ENCODE peak calls at places on chromosomes 4 and X, in eight cellular contexts. N is lower leg skin, X is RWPE1, T is progenitor cell of endocrine pancreas, U is cardiac fibroblast, S is kidney epithelial cell, W is ovary, V is fibroblast of mammary gland. R is an unnamed sample.

GRCh38 chrX:11976663-11977062 is 161.6 kb upstream of the FRMPD4 start:
- DNase-seq in S (no peak), U (no peak), T (no peak), V (no peak), N (no peak), W (no peak), X (no peak), R (no peak)

GRCh38 chr4:83223781-83224180 is 60.8 kb downstream of the COQ2 start:
- DNase-seq in T (no peak), V (no peak), X (no peak), S (no peak), U (no peak), W (no peak), N (no peak), R (no peak)

GRCh38 chr4:183136880-183137279 is 37.8 kb downstream of the WWC2 start:
- DNase-seq in N (no peak), U (peak), V (peak), T (no peak), S (no peak), W (no peak), X (no peak), R (no peak)

GRCh38 chrX:110557864-110558263 is 199.2 kb downstream of the RTL9 start:
- DNase-seq in N (no peak), X (no peak), T (no peak), U (no peak), S (no peak), W (no peak), V (no peak), R (no peak)

GRCh38 chrX:105876658-105877057 is 54.3 kb downstream of the NRK start:
- DNase-seq in N (no peak), T (no peak), S (no peak), V (peak), W (no peak), U (peak), X (no peak), R (peak)

GRCh38 chrX:1606476-1606875 is 8.4 kb upstream of the ASMT start:
- DNase-seq in S (no peak), N (no peak), W (no peak), T (no peak), X (no peak), U (no peak), V (no peak), R (no peak)

GRCh38 chr4:185600801-185601200 is 65.5 kb upstream of the PDLIM3 start:
- DNase-seq in T (no peak), V (no peak), X (no peak), W (no peak), S (no peak), N (no peak), U (no peak), R (no peak)

GRCh38 chr4:52951016-52951415 is 88.9 kb downstream of the RASL11B start:
- DNase-seq in V (no peak), T (no peak), U (peak), S (no peak), W (no peak), N (no peak), X (no peak), R (no peak)

GRCh38 chrX:104660092-104660491 is 94.1 kb downstream of the IL1RAPL2 start:
- DNase-seq in T (no peak), N (no peak), W (no peak), X (peak), S (no peak), U (no peak), V (no peak), R (no peak)

GRCh38 chr4:85402371-85402770 is 72.6 kb upstream of the ARHGAP24 start:
- DNase-seq in T (no peak), V (peak), X (no peak), N (peak), U (peak), S (peak), W (no peak), R (no peak)

GRCh38 chr4:98358630-98359248 is 97.6 kb downstream of the RAP1GDS1 start:
- DNase-seq in V (no peak), W (no peak), X (no peak), S (no peak), N (no peak), T (no peak), U (no peak), R (no peak)

GRCh38 chr4:148575577-148575976 is 133.4 kb upstream of the NR3C2 start:
- DNase-seq in W (no peak), U (no peak), N (no peak), V (no peak), X (no peak), S (no peak), T (no peak), R (no peak)

GRCh38 chr4:143406523-143406922 is 69.8 kb downstream of the GAB1 start:
- DNase-seq in X (no peak), U (peak), N (peak), V (peak), W (peak), T (no peak), S (no peak), R (no peak)

GRCh38 chr4:41359069-41359769 is 102.5 kb downstream of the UCHL1 start:
- DNase-seq in V (no peak), U (no peak), S (no peak), N (no peak), W (no peak), T (no peak), X (no peak), R (no peak)
- TF ChIP-seq CTCF in V (no peak), U (no peak), S (peak), N (no peak), W (no peak), T (peak), X (no peak), R (no peak)

GRCh38 chr4:54104907-54105306 is 4.9 kb downstream of the GSX2 start:
- DNase-seq in T (no peak), W (no peak), X (no peak), U (no peak), V (no peak), S (no peak), N (no peak), R (no peak)

GRCh38 chr4:54103190-54103574 is 3.2 kb downstream of the GSX2 start:
- DNase-seq in X (no peak), W (no peak), T (no peak), S (no peak), N (no peak), V (no peak), U (no peak), R (no peak)

GRCh38 chr4:54109226-54110018 is 9.5 kb downstream of the GSX2 start:
- DNase-seq in N (no peak), S (no peak), X (no peak), U (no peak), V (no peak), W (no peak), T (no peak), R (no peak)

GRCh38 chr4:54110019-54110416 is 10.1 kb downstream of the GSX2 start:
- DNase-seq in S (no peak), U (no peak), T (no peak), V (no peak), W (no peak), X (no peak), N (no peak), R (no peak)

GRCh38 chr4:54107951-54108740 is 8.2 kb downstream of the GSX2 start:
- DNase-seq in S (no peak), U (no peak), N (no peak), T (no peak), W (no peak), V (no peak), X (no peak), R (no peak)
- TF ChIP-seq CTCF in S (no peak), U (peak), N (no peak), T (no peak), W (no peak), V (no peak), X (no peak), R (no peak)

GRCh38 chr4:61201562-61202099 is 1.5 kb downstream of the ADGRL3 start:
- DNase-seq in T (peak), N (no peak), S (no peak), X (peak), W (no peak), U (peak), V (no peak), R (peak)

GRCh38 chr4:61202100-61202637 is 2.0 kb downstream of the ADGRL3 start:
- DNase-seq in W (no peak), N (no peak), V (no peak), T (peak), S (no peak), U (peak), X (peak), R (peak)

GRCh38 chr4:61200991-61201526 is 933 bp downstream of the ADGRL3 start:
- DNase-seq in V (no peak), U (peak), T (no peak), S (no peak), X (peak), W (no peak), N (no peak), R (peak)

GRCh38 chr4:61199869-61200194 is 294 bp upstream of the ADGRL3 start:
- DNase-seq in W (no peak), T (no peak), N (no peak), V (no peak), X (no peak), S (no peak), U (no peak), R (no peak)

DNA sequence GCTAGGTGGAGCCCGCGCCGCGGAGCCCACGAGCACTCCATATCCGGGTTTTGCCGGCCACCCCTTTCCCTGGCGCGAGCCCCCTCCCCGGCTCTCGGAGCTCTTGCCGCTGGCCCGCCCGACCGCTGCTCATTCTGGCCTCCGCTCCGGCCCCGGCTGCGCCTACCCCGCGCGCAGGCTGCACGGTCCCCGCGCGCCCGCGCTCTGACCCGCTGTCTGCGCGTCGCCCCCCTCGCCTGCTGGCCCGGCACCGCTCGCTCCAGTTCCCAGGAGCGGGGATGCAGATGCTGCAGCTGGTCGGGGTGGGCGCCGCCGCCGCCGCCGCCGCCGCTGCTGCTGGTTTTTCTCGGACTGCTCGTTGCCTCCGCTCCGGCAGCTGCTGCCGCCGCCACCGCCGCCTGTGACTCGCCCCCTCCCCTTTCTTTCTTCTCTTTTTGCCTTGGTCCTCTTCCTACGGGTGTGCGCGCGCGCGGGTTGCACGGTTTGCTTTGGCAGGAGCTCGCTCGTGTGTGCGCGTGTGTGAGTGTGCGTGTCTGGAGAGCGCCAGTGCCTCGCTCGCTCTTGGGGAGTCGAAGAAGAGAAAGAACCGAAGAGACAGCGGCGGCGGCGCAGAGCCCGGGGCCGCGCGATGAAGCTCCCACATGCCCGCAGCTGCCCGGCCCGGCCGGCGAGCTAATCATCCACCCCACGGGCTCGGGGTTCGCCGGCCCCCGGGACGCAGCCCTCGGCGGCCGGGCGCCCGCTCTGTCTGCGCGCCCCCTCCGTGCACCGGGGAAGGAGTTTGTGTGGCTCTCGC is at the start of gene ADGRL3:
- DNase-seq in T (peak), U (peak), X (peak), W (no peak), S (no peak), V (peak), N (no peak), R (peak)
- TF ChIP-seq CTCF in T (no peak), U (no peak), X (no peak), W (no peak), S (no peak), V (no peak), N (no peak), R (no peak)

GRCh38 chrX:153440556-153441135 is 5.2 kb downstream of the TREX2 start:
- DNase-seq in X (no peak), N (no peak), S (no peak), U (no peak), T (no peak), W (no peak), V (no peak), R (no peak)

GRCh38 chrX:153441296-153441695 is 4.6 kb downstream of the TREX2 start:
- DNase-seq in S (no peak), V (no peak), N (no peak), W (no peak), X (peak), U (no peak), T (no peak), R (no peak)

GRCh38 chrX:153439977-153440376 is 5.9 kb downstream of the TREX2 start:
- DNase-seq in W (no peak), N (no peak), U (no peak), X (no peak), T (no peak), V (no peak), S (no peak), R (no peak)

GRCh38 chrX:153435845-153436244 is 10.0 kb downstream of the TREX2 start:
- DNase-seq in S (no peak), N (no peak), X (no peak), U (no peak), V (no peak), W (no peak), T (no peak), R (no peak)

GRCh38 chrX:153438522-153438921 is 7.3 kb downstream of the TREX2 start:
- DNase-seq in S (no peak), U (peak), W (no peak), N (no peak), V (peak), X (no peak), T (no peak), R (no peak)
- TF ChIP-seq CTCF in S (peak), U (peak), W (no peak), N (no peak), V (peak), X (no peak), T (peak), R (peak)

GRCh38 chrX:116243039-116243438 is 72.5 kb downstream of the AGTR2 start:
- DNase-seq in S (no peak), W (no peak), V (no peak), N (no peak), X (no peak), U (no peak), T (no peak), R (no peak)
- TF ChIP-seq CTCF in S (no peak), W (no peak), V (no peak), N (no peak), X (no peak), U (no peak), T (no peak), R (no peak)

GRCh38 chr4:125750827-125751466 is 436.2 kb downstream of the FAT4 start:
- DNase-seq in S (no peak), X (no peak), N (no peak), U (peak), V (peak), T (no peak), W (peak), R (no peak)
- TF ChIP-seq CTCF in S (peak), X (no peak), N (no peak), U (peak), V (peak), T (peak), W (no peak), R (no peak)

R was measured in GM13977.